ENCODE peak calls at places on chromosomes 2 and 18, in five cellular contexts. One of them, this sample, is unnamed.

GRCh38 chr2:205053827-205054410 is 508.6 kb downstream of the PARD3B start:
- DNase-seq in psoas muscle: no peak
- DNase-seq in A549: no peak
- DNase-seq in breast epithelium: no peak
- DNase-seq in AG04450: no peak
- DNase-seq in this sample: no peak

GRCh38 chr2:33190393-33190937 is 243.7 kb downstream of the LTBP1 start:
- DNase-seq in psoas muscle: no peak
- DNase-seq in A549: no peak
- DNase-seq in breast epithelium: no peak
- DNase-seq in AG04450: no peak
- DNase-seq in this sample: no peak

GRCh38 chr2:71459084-71459431 is 5.7 kb downstream of the DYSF start:
- DNase-seq in psoas muscle: no peak
- DNase-seq in A549: no peak
- DNase-seq in breast epithelium: no peak
- DNase-seq in AG04450: no peak
- DNase-seq in this sample: no peak

GRCh38 chr2:239668042-239668441 is 267.2 kb upstream of the HDAC4 start:
- DNase-seq in psoas muscle: no peak
- DNase-seq in A549: no peak
- DNase-seq in breast epithelium: no peak
- DNase-seq in AG04450: no peak
- DNase-seq in this sample: no peak

GRCh38 chr18:41660654-41661053 is 294.4 kb upstream of the PIK3C3 start:
- DNase-seq in psoas muscle: no peak
- DNase-seq in A549: no peak
- DNase-seq in breast epithelium: no peak
- DNase-seq in AG04450: no peak
- DNase-seq in this sample: no peak

GRCh38 chr2:20674974-20675679 is 8.2 kb downstream of the GDF7 start:
- DNase-seq in psoas muscle: peak
- DNase-seq in A549: no peak
- DNase-seq in breast epithelium: no peak
- DNase-seq in AG04450: peak
- DNase-seq in this sample: no peak

GRCh38 chr18:58525517-58525916 is 103.4 kb downstream of the ALPK2 start:
- DNase-seq in psoas muscle: no peak
- DNase-seq in A549: no peak
- DNase-seq in breast epithelium: no peak
- DNase-seq in AG04450: peak
- DNase-seq in this sample: no peak

GRCh38 chr18:59662008-59662701 is 35.1 kb downstream of the CCBE1 start:
- DNase-seq in psoas muscle: no peak
- DNase-seq in A549: no peak
- DNase-seq in breast epithelium: no peak
- DNase-seq in AG04450: no peak
- DNase-seq in this sample: no peak

GRCh38 chr2:18159899-18160298 is 281.4 kb downstream of the KCNS3 start:
- DNase-seq in psoas muscle: no peak
- DNase-seq in A549: no peak
- DNase-seq in breast epithelium: no peak
- DNase-seq in AG04450: no peak
- DNase-seq in this sample: no peak

GRCh38 chr2:15980605-15981098 is 40.3 kb downstream of the MYCN start:
- DNase-seq in psoas muscle: no peak
- DNase-seq in A549: no peak
- DNase-seq in breast epithelium: no peak
- DNase-seq in AG04450: no peak
- DNase-seq in this sample: no peak

GRCh38 chr18:9708057-9708881 is at the start of gene RAB31:
- DNase-seq in psoas muscle: peak
- DNase-seq in A549: peak
- DNase-seq in breast epithelium: peak
- DNase-seq in AG04450: no peak
- DNase-seq in this sample: peak

GRCh38 chr2:149033716-149034115 is 4.8 kb upstream of the LYPD6B start:
- DNase-seq in psoas muscle: no peak
- DNase-seq in A549: no peak
- DNase-seq in breast epithelium: no peak
- DNase-seq in AG04450: no peak
- DNase-seq in this sample: no peak

GRCh38 chr2:17628349-17629261 is 88.1 kb downstream of the VSNL1 start:
- DNase-seq in psoas muscle: no peak
- DNase-seq in A549: no peak
- DNase-seq in breast epithelium: no peak
- DNase-seq in AG04450: no peak
- DNase-seq in this sample: no peak

GRCh38 chr2:196743165-196743564 is 56.3 kb downstream of the GTF3C3 start:
- DNase-seq in psoas muscle: no peak
- DNase-seq in A549: no peak
- DNase-seq in breast epithelium: no peak
- DNase-seq in AG04450: no peak
- DNase-seq in this sample: no peak

GRCh38 chr2:223841436-223842180 is 4.2 kb upstream of the AP1S3 start:
- DNase-seq in psoas muscle: no peak
- DNase-seq in A549: no peak
- DNase-seq in breast epithelium: no peak
- DNase-seq in AG04450: no peak
- DNase-seq in this sample: no peak

GRCh38 chr2:233867993-233868532 is at the start of gene MSL3B:
- DNase-seq in psoas muscle: peak
- DNase-seq in A549: peak
- DNase-seq in breast epithelium: no peak
- DNase-seq in AG04450: no peak
- DNase-seq in this sample: no peak

GRCh38 chr2:158664987-158665386 is 130.1 kb upstream of the DAPL1 start:
- DNase-seq in psoas muscle: no peak
- DNase-seq in A549: no peak
- DNase-seq in breast epithelium: no peak
- DNase-seq in AG04450: no peak
- DNase-seq in this sample: no peak

GRCh38 chr2:135615404-135615803 is 84.1 kb downstream of the R3HDM1 start:
- DNase-seq in psoas muscle: no peak
- DNase-seq in A549: no peak
- DNase-seq in breast epithelium: no peak
- DNase-seq in AG04450: no peak
- DNase-seq in this sample: no peak

GRCh38 chr2:166042768-166043390 is 84.9 kb downstream of the SCN1A start:
- DNase-seq in psoas muscle: no peak
- DNase-seq in A549: no peak
- DNase-seq in breast epithelium: no peak
- DNase-seq in AG04450: no peak
- DNase-seq in this sample: no peak

GRCh38 chr2:156537147-156537546 is 101.0 kb downstream of the GPD2 start:
- DNase-seq in psoas muscle: no peak
- DNase-seq in A549: no peak
- DNase-seq in breast epithelium: no peak
- DNase-seq in AG04450: no peak
- DNase-seq in this sample: no peak

DNA sequence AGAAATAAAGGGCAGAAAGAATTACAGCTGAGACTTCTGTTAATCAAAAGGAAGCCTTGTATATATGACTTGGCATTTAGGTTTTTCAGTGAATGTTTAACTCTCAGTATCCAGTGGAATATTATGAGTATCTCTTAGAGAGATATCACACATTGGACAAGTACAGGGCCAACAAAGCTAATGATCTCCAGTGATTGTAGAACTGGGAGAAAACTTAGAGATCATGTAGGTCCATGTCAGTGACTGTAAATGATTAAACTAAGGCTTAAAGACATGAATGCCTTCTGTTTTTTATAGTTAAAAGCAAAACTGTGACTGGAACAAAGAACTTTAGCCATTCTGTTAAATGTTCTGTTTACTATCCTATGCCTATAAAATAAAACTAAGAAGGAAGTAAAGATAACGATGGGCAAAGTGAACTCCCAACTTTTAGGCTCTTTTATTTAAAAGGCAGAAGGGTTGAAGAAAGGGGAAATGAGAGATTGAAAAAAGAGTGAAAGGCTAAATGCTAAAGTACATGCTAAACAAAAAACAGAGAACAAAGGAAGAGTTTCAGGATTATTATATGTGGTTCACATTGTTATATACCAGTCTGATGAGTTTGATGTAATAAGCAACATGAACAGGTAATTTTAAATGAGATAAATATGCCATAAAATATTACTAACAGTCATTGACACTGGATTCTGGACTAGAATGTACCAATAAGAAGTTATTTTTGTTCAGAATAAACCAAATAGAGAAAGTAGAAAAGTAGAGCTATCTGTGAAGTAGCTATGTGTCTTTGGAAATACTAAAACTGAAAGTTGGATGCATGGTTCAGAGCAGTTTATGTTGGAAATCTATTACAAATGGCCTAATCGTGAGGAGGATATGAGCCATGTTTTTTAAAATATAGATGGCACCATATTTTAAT is 37.1 kb upstream of the TNFRSF11A start:
- DNase-seq in psoas muscle: no peak
- DNase-seq in A549: no peak
- DNase-seq in breast epithelium: no peak
- DNase-seq in AG04450: no peak
- DNase-seq in this sample: no peak
- H3K27ac ChIP-seq in psoas muscle: no peak
- H3K27ac ChIP-seq in A549: no peak
- H3K27ac ChIP-seq in breast epithelium: no peak
- H3K27ac ChIP-seq in AG04450: no peak
- H3K27ac ChIP-seq in this sample: no peak

GRCh38 chr2:200733713-200734198 is 78.0 kb upstream of the BZW1 start:
- DNase-seq in psoas muscle: no peak
- DNase-seq in A549: no peak
- DNase-seq in breast epithelium: no peak
- DNase-seq in AG04450: no peak
- DNase-seq in this sample: no peak
- H3K27ac ChIP-seq in psoas muscle: no peak
- H3K27ac ChIP-seq in A549: no peak
- H3K27ac ChIP-seq in breast epithelium: no peak
- H3K27ac ChIP-seq in AG04450: no peak
- H3K27ac ChIP-seq in this sample: peak

GRCh38 chr2:121185111-121185510 is 99.9 kb downstream of the TFCP2L1 start:
- DNase-seq in psoas muscle: no peak
- DNase-seq in A549: no peak
- DNase-seq in breast epithelium: no peak
- DNase-seq in AG04450: no peak
- DNase-seq in this sample: no peak
- H3K27ac ChIP-seq in psoas muscle: no peak
- H3K27ac ChIP-seq in A549: no peak
- H3K27ac ChIP-seq in breast epithelium: peak
- H3K27ac ChIP-seq in AG04450: no peak
- H3K27ac ChIP-seq in this sample: peak

GRCh38 chr18:44705075-44705474 is 24.4 kb downstream of the SETBP1 start:
- DNase-seq in psoas muscle: no peak
- DNase-seq in A549: no peak
- DNase-seq in breast epithelium: no peak
- DNase-seq in AG04450: no peak
- DNase-seq in this sample: no peak
- H3K27ac ChIP-seq in psoas muscle: no peak
- H3K27ac ChIP-seq in A549: no peak
- H3K27ac ChIP-seq in breast epithelium: no peak
- H3K27ac ChIP-seq in AG04450: no peak
- H3K27ac ChIP-seq in this sample: no peak

DNA sequence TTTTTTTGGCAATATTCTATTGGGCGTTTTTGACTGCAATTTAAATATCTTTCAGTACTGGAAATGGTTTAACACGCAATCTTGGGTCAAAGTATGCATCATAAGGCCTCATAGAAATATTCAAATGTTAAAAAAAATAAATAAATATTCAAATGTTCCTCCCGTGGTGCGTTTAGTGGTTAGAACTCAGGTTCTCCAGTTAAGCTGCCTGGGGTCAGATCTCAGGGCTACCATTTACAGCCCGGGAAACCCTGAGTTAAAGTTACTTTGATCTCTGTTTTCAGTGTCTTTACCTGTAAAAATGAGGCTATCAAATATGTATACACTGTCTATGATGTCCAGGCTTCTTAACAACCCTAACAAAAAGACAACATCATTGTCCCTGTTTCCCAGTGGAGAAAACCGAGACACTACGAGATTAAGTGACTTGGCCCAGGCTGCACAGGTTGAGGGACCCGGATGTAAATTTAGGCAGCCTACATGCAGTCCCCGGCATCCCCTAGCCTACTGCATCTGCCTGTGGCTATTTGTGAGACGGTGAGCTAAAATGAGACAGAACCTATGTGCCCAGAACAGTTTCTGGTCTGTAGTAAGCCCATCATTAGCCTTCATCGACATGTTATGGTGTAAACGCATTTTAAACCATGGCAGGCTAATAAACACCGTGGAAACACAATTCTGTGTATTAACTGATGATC is 1.7 kb downstream of the FHL2 start:
- DNase-seq in psoas muscle: no peak
- DNase-seq in A549: peak
- DNase-seq in breast epithelium: no peak
- DNase-seq in AG04450: no peak
- DNase-seq in this sample: no peak
- H3K27ac ChIP-seq in psoas muscle: peak
- H3K27ac ChIP-seq in A549: peak
- H3K27ac ChIP-seq in breast epithelium: peak
- H3K27ac ChIP-seq in AG04450: peak
- H3K27ac ChIP-seq in this sample: no peak

GRCh38 chr2:25295654-25296053 is 46.1 kb downstream of the DNMT3A start:
- DNase-seq in psoas muscle: no peak
- DNase-seq in A549: no peak
- DNase-seq in breast epithelium: no peak
- DNase-seq in AG04450: no peak
- DNase-seq in this sample: no peak
- H3K27ac ChIP-seq in psoas muscle: peak
- H3K27ac ChIP-seq in A549: no peak
- H3K27ac ChIP-seq in breast epithelium: peak
- H3K27ac ChIP-seq in AG04450: no peak
- H3K27ac ChIP-seq in this sample: peak

GRCh38 chr2:177252808-177253531 is 11.6 kb downstream of the NFE2L2 start:
- DNase-seq in psoas muscle: no peak
- DNase-seq in A549: no peak
- DNase-seq in breast epithelium: no peak
- DNase-seq in AG04450: no peak
- DNase-seq in this sample: no peak
- H3K27ac ChIP-seq in psoas muscle: peak
- H3K27ac ChIP-seq in A549: peak
- H3K27ac ChIP-seq in breast epithelium: peak
- H3K27ac ChIP-seq in AG04450: no peak
- H3K27ac ChIP-seq in this sample: peak

GRCh38 chr2:170030040-170030439 is 147.9 kb upstream of the MYO3B start:
- DNase-seq in psoas muscle: no peak
- DNase-seq in A549: no peak
- DNase-seq in breast epithelium: no peak
- DNase-seq in AG04450: no peak
- DNase-seq in this sample: no peak
- H3K27ac ChIP-seq in psoas muscle: no peak
- H3K27ac ChIP-seq in A549: no peak
- H3K27ac ChIP-seq in breast epithelium: no peak
- H3K27ac ChIP-seq in AG04450: no peak
- H3K27ac ChIP-seq in this sample: no peak

DNA sequence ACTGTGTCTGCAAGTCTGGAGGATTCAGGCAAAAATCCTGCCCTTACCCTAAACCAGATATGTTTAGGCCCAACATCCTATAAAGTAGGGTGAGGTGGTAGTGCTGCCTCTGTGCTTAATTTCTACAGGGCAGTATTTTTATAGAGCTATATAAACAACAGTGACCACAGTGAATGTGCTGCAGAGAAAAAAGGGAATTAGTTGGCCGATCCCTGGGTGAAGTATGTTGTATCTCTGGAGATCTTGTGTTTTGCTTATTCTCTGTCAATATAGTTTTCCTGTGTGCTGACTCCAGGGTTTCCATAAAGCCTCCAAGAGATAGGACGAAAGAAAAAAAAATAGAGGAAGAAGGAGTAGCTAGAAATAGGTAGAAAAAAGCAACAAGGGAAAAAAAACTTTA is 88.9 kb upstream of the THOC1 start:
- DNase-seq in psoas muscle: no peak
- DNase-seq in A549: no peak
- DNase-seq in breast epithelium: no peak
- DNase-seq in AG04450: no peak
- DNase-seq in this sample: no peak
- H3K27ac ChIP-seq in psoas muscle: no peak
- H3K27ac ChIP-seq in A549: no peak
- H3K27ac ChIP-seq in breast epithelium: no peak
- H3K27ac ChIP-seq in AG04450: no peak
- H3K27ac ChIP-seq in this sample: no peak